ENCODE peak calls at places on chromosomes 12 and 14, in eight cellular contexts. Z is lower leg skin, C is IMR-90, Y is lower lobe of right lung, T is OCI-LY7, E is upper lobe of right lung, L is uterus, U is B cell. M is an unnamed sample.

GRCh38 chr12:52139579-52140062 is 52.2 kb downstream of the KRT80 start:
- DNase-seq in Z (no peak), C (peak; percentile 55), Y (no peak), T (peak; percentile 45), E (no peak), L (no peak), U (peak; percentile 40), M (no peak)

GRCh38 chr12:128381537-128381936 is 114.6 kb downstream of the TMEM132C start:
- DNase-seq in Z (no peak), C (no peak), Y (no peak), T (no peak), E (no peak), L (no peak), U (no peak), M (no peak)

GRCh38 chr14:21034707-21035106 is at the start of gene RNASE13:
- DNase-seq in Z (no peak), C (no peak), Y (no peak), T (no peak), E (no peak), L (no peak), U (no peak), M (no peak)

GRCh38 chr14:102020058-102020971 is 55.9 kb downstream of the DYNC1H1 start:
- DNase-seq in Z (no peak), C (peak; percentile 94), Y (no peak), T (no peak), E (no peak), L (no peak), U (no peak), M (no peak)

GRCh38 chr12:20524113-20524512 is 155.8 kb downstream of the PDE3A start:
- DNase-seq in Z (no peak), C (no peak), Y (no peak), T (no peak), E (no peak), L (no peak), U (no peak), M (no peak)

GRCh38 chr14:79294506-79294905 is 916.8 kb downstream of the DIO2 start:
- DNase-seq in Z (no peak), C (peak; percentile 55), Y (no peak), T (no peak), E (no peak), L (no peak), U (no peak), M (no peak)

GRCh38 chr12:103779410-103780092 is 61.5 kb downstream of the NT5DC3 start:
- DNase-seq in Z (no peak), C (peak; percentile 8), Y (no peak), T (no peak), E (no peak), L (no peak), U (no peak), M (no peak)

GRCh38 chr14:100692859-100693558 is 33.7 kb upstream of the DLK1 start:
- DNase-seq in Z (no peak), C (peak; percentile 94), Y (no peak), T (no peak), E (peak; percentile 77), L (no peak), U (no peak), M (no peak)

GRCh38 chr12:51721281-51721940 is 127.1 kb downstream of the FIGNL2 start:
- DNase-seq in Z (no peak), C (peak; percentile 36), Y (peak; percentile 50), T (no peak), E (peak; percentile 72), L (no peak), U (peak; percentile 25), M (no peak)

GRCh38 chr14:106843951-106844483 is 1317.6 kb downstream of the TMEM121 start:
- DNase-seq in Z (no peak), C (no peak), Y (peak; percentile 65), T (peak; percentile 63), E (peak; percentile 70), L (no peak), U (peak; percentile 53), M (no peak)

GRCh38 chr12:122406701-122407154 is 15.7 kb downstream of the CLIP1 start:
- DNase-seq in Z (no peak), C (peak; percentile 78), Y (no peak), T (peak; percentile 24), E (no peak), L (no peak), U (no peak), M (no peak)

GRCh38 chr14:101578489-101578888 is 17.2 kb downstream of the DIO3 start:
- DNase-seq in Z (no peak), C (no peak), Y (peak; percentile 26), T (no peak), E (no peak), L (no peak), U (no peak), M (no peak)

GRCh38 chr12:2868986-2869385 is 8.0 kb downstream of the FOXM1 start:
- DNase-seq in Z (no peak), C (peak; percentile 73), Y (no peak), T (no peak), E (no peak), L (no peak), U (no peak), M (no peak)

GRCh38 chr12:79897617-79898016 is 37.3 kb downstream of the PPP1R12A start:
- DNase-seq in Z (no peak), C (peak; percentile 95), Y (no peak), T (no peak), E (no peak), L (no peak), U (no peak), M (no peak)

GRCh38 chr12:89453579-89453978 is 71.0 kb downstream of the GALNT4 start:
- DNase-seq in Z (no peak), C (peak; percentile 85), Y (no peak), T (no peak), E (no peak), L (no peak), U (no peak), M (no peak)

GRCh38 chr14:56487761-56488160 is 91.8 kb upstream of the TMEM260 start:
- DNase-seq in Z (no peak), C (peak; percentile 67), Y (no peak), T (no peak), E (no peak), L (no peak), U (no peak), M (no peak)

GRCh38 chr12:78938341-78939084 is 73.9 kb downstream of the SYT1 start:
- DNase-seq in Z (no peak), C (no peak), Y (no peak), T (no peak), E (no peak), L (no peak), U (no peak), M (no peak)

GRCh38 chr14:80663541-80663940 is 278.0 kb downstream of the CEP128 start:
- DNase-seq in Z (no peak), C (no peak), Y (no peak), T (no peak), E (no peak), L (no peak), U (no peak), M (no peak)

GRCh38 chr12:104686196-104686595 is 229.4 kb downstream of the CHST11 start:
- DNase-seq in Z (no peak), C (peak; percentile 41), Y (no peak), T (no peak), E (no peak), L (no peak), U (no peak), M (no peak)

GRCh38 chr12:14393736-14394135 is 28.3 kb downstream of the ATF7IP start:
- DNase-seq in Z (no peak), C (peak; percentile 39), Y (no peak), T (no peak), E (no peak), L (no peak), U (no peak), M (no peak)

DNA sequence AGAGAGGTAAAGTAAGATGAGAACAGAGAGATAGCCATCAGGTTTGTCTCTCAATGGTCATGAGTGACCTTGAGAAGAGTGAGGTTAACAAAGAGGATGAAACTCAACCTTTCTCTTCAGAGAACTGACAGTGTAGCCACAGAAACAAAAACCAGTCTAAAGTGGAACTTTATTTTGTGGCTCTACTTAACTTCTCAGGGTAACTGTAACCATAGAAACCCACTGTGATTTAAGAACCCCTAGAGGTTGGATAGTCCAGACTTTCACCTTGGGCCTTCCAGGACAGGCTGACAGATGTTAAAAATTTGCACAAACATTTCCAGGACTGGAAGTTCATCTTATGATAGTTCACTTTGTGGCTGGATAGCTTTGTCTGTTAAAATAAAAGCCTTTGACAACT is 48.5 kb downstream of the ATP23 start:
- DNase-seq in Z (no peak), C (no peak), Y (no peak), T (no peak), E (no peak), L (no peak), U (no peak), M (no peak)
- TF ChIP-seq CTCF in Z (no peak), C (no peak), Y (no peak), T (no peak), E (no peak), L (no peak), U (no peak), M (no peak)

DNA sequence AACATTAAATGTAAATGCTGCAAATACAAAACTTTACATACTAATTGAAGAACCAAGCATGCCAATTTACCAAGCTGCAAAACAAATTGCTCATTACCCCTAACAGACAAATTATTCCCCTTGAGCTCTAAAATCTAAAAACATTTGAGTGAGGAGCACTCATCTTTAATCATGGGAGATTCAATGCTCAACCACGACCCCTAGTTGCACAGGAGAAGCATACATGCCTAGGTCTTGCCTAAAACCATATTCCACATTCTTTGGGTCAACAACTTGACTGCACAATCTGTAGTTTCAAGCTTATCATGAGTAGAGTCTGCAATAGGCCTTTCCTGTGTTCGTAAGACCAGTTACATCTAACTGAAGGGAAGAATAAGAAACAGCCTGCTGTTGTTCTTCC is 69.7 kb downstream of the MGAT4C start:
- DNase-seq in Z (no peak), C (peak; percentile 14), Y (no peak), T (no peak), E (no peak), L (no peak), U (no peak), M (no peak)
- TF ChIP-seq CTCF in Z (no peak), C (peak; percentile 29), Y (no peak), T (peak; percentile 22), E (no peak), L (no peak), U (no peak), M (no peak)

DNA sequence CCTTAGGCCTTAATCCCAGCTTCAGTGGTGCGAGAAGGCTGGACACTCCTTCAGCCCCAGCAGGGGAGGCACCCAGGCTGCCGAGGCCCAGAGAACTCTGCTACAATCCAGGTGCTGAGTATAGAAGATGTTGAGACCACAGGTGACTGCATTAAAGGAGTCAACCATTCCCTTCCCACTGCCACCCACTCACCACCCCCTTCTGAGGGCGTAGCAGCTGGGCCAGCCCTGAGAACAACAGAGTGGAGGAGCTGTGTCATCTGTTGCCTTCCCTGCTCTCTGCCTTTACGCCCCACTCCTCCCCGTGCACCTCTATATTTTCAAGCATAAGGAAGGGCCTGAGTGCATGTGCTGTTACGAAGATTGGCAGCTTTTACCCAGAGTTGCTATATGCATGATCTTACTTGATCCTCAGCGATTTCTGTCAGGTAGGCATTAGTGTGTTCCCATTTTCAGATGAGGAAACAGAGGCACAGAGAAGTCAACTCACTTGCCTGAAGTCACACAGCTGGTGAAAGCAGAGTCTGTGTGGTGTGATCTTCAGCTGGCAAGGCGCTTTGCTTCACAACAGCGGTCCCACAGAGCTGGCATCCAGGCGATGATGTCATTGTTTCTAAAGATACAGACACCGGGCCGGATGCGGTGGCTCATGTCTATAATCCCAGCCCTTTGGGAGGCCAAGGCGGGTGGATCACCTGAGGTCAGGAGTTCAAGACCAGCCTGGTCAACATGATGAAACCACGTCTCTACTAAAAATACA is 46.7 kb downstream of the RIN3 start:
- DNase-seq in Z (no peak), C (no peak), Y (no peak), T (no peak), E (no peak), L (no peak), U (no peak), M (no peak)
- TF ChIP-seq CTCF in Z (no peak), C (no peak), Y (no peak), T (no peak), E (no peak), L (no peak), U (no peak), M (no peak)

GRCh38 chr14:59017285-59017965 is 171.0 kb upstream of the DAAM1 start:
- DNase-seq in Z (no peak), C (no peak), Y (no peak), T (no peak), E (no peak), L (no peak), U (no peak), M (no peak)
- TF ChIP-seq CTCF in Z (no peak), C (no peak), Y (no peak), T (no peak), E (no peak), L (no peak), U (no peak), M (no peak)

M was measured in GM20000.